ENCODE peak calls at places on chromosome 3, in six cellular contexts. F, J, E, Z, O and D are unnamed samples.

GRCh38 chr3:146326875-146327543 is 76.1 kb upstream of the PLSCR4 start:
- DNase-seq in Z (peak; percentile 32), O (peak; percentile 38), E (peak; percentile 63), F (no peak), J (peak; percentile 45), D (peak; percentile 49)

GRCh38 chr3:192901435-192901834 is 16.2 kb downstream of the MB21D2 start:
- DNase-seq in F (no peak), Z (no peak), E (no peak), J (no peak), O (no peak), D (peak; percentile 37)

GRCh38 chr3:115239717-115240116 is 92.6 kb upstream of the ZBTB20 start:
- DNase-seq in Z (peak; percentile 42), E (peak; percentile 99), J (no peak), O (no peak), F (no peak), D (peak; percentile 21)

GRCh38 chr3:184275961-184276910 is at the start of gene ECE2:
- DNase-seq in O (no peak), J (no peak), Z (no peak), F (no peak), E (no peak), D (no peak)

GRCh38 chr3:134363381-134363755 is 10.9 kb downstream of the AMOTL2 start:
- DNase-seq in Z (no peak), F (no peak), E (no peak), J (no peak), O (no peak), D (no peak)

GRCh38 chr3:63914312-63914711 is 2.1 kb upstream of the SCAANT1 start:
- DNase-seq in O (no peak), J (no peak), F (no peak), Z (peak; percentile 34), E (no peak), D (peak; percentile 46)

GRCh38 chr3:138461246-138461645 is 26.8 kb downstream of the ESYT3 start:
- DNase-seq in Z (no peak), O (no peak), F (no peak), J (no peak), E (no peak), D (no peak)

GRCh38 chr3:46465196-46465520 is 453 bp upstream of the LTF start:
- DNase-seq in F (no peak), J (no peak), O (no peak), E (no peak), Z (no peak), D (no peak)

GRCh38 chr3:195366200-195366910 is 76.5 kb downstream of the ACAP2 start:
- DNase-seq in Z (no peak), O (no peak), E (no peak), J (no peak), F (no peak), D (no peak)

GRCh38 chr3:150384517-150385212 is 23.4 kb upstream of the TSC22D2 start:
- DNase-seq in O (peak; percentile 34), Z (no peak), E (no peak), F (peak; percentile 52), J (no peak), D (no peak)

GRCh38 chr3:10387881-10388621 is 67.1 kb upstream of the SEC13 start:
- DNase-seq in F (no peak), Z (no peak), J (no peak), O (no peak), E (no peak), D (no peak)

GRCh38 chr3:157618075-157618760 is 115.0 kb upstream of the VEPH1 start:
- DNase-seq in E (peak; percentile 68), F (no peak), O (peak; percentile 64), J (peak; percentile 51), Z (peak; percentile 74), D (peak; percentile 66)

GRCh38 chr3:69784854-69785523 is 45.7 kb downstream of the MITF start:
- DNase-seq in F (no peak), Z (no peak), J (no peak), O (no peak), E (no peak), D (no peak)

GRCh38 chr3:161600185-161600584 is 103.6 kb downstream of the OTOL1 start:
- DNase-seq in O (no peak), J (no peak), F (no peak), Z (no peak), E (no peak), D (no peak)

GRCh38 chr3:83946045-83946444 is 1012.7 kb upstream of the CADM2 start:
- DNase-seq in Z (peak; percentile 41), F (no peak), E (no peak), J (no peak), O (no peak), D (no peak)

GRCh38 chr3:84724877-84725276 is 233.9 kb upstream of the CADM2 start:
- DNase-seq in F (no peak), E (no peak), J (no peak), Z (no peak), O (no peak), D (no peak)

GRCh38 chr3:126077754-126078153 is 6.2 kb downstream of the SLC41A3 start:
- DNase-seq in O (no peak), Z (no peak), J (peak; percentile 6), E (no peak), F (no peak), D (no peak)

GRCh38 chr3:185960518-185961288 is 22.9 kb upstream of the TRA2B start:
- DNase-seq in E (no peak), F (no peak), Z (peak; percentile 39), J (no peak), O (no peak), D (peak; percentile 87)

GRCh38 chr3:127211118-127212060 is 18.5 kb downstream of the PRR23E start:
- DNase-seq in J (no peak), O (no peak), F (no peak), Z (no peak), E (no peak), D (no peak)

GRCh38 chr3:184381261-184382224 is 1.7 kb downstream of the CHRD start:
- DNase-seq in Z (no peak), O (no peak), F (no peak), J (no peak), E (no peak), D (no peak)

GRCh38 chr3:187274977-187275338 is 16.6 kb downstream of the MASP1 start:
- DNase-seq in O (peak; percentile 21), F (no peak), J (no peak), E (no peak), Z (no peak), D (no peak)

GRCh38 chr3:188362405-188362831 is 208.5 kb downstream of the LPP start:
- DNase-seq in E (peak; percentile 85), J (no peak), F (no peak), Z (peak; percentile 66), O (no peak), D (peak; percentile 75)